ENCODE peak calls at places on chromosome 16, in six cellular contexts. K is MM.1S, E is heart right ventricle, G is breast epithelium, P is lung, D is transverse colon. V is an unnamed sample. For H3K4me1 and H3K27me3, the result is how much of the 10 kb centered on the place peaks cover.

GRCh38 chr16:57273359-57273758 is 11.1 kb downstream of the PLLP start:
- DNase-seq in K (no peak), E (no peak), G (no peak), P (no peak), D (no peak), V (no peak)

GRCh38 chr16:3223913-3224515 is 10.9 kb downstream of the ZNF200 start:
- DNase-seq in K (no peak), E (no peak), G (no peak), P (no peak), D (no peak), V (no peak)

GRCh38 chr16:87789437-87790277 is 23.9 kb upstream of the KLHDC4 start:
- DNase-seq in K (no peak), E (no peak), G (peak), P (no peak), D (no peak), V (no peak)

GRCh38 chr16:29226782-29227181 is 179.7 kb downstream of the NPIPB11 start:
- DNase-seq in K (no peak), E (no peak), G (no peak), P (no peak), D (no peak), V (no peak)

GRCh38 chr16:83143788-83144187 is 517.0 kb downstream of the CDH13 start:
- DNase-seq in K (no peak), E (no peak), G (no peak), P (no peak), D (peak), V (no peak)

GRCh38 chr16:4323845-4324478 is 8.1 kb downstream of the GLIS2 start:
- DNase-seq in K (no peak), E (peak), G (no peak), P (no peak), D (peak), V (no peak)

GRCh38 chr16:70529051-70529777 is 5.6 kb downstream of the SF3B3 start:
- DNase-seq in K (peak), E (no peak), G (no peak), P (no peak), D (no peak), V (peak)

GRCh38 chr16:84839956-84840355 is 20.2 kb downstream of the CRISPLD2 start:
- DNase-seq in K (no peak), E (no peak), G (no peak), P (no peak), D (no peak), V (no peak)

GRCh38 chr16:87586201-87586782 is 16.0 kb upstream of the JPH3 start:
- DNase-seq in K (no peak), E (no peak), G (no peak), P (no peak), D (no peak), V (no peak)

GRCh38 chr16:54342966-54343365 is 56.4 kb upstream of the IRX3 start:
- DNase-seq in K (no peak), E (no peak), G (no peak), P (no peak), D (no peak), V (no peak)

GRCh38 chr16:11621920-11622651 is 35.4 kb upstream of the LITAF start:
- DNase-seq in K (peak), E (peak), G (no peak), P (no peak), D (no peak), V (peak)

GRCh38 chr16:89216315-89217137 is 977 bp upstream of the ZNF778 start:
- DNase-seq in K (peak), E (peak), G (peak), P (peak), D (peak), V (peak)

GRCh38 chr16:17177242-17177967 is 293.4 kb downstream of the XYLT1 start:
- DNase-seq in K (no peak), E (no peak), G (no peak), P (no peak), D (no peak), V (no peak)

GRCh38 chr16:89855986-89856385 is 17.4 kb upstream of the TCF25 start:
- DNase-seq in K (no peak), E (no peak), G (no peak), P (no peak), D (no peak), V (no peak)

GRCh38 chr16:64864232-64864803 is 257.5 kb downstream of the CDH11 start:
- DNase-seq in K (no peak), E (no peak), G (no peak), P (no peak), D (no peak), V (no peak)

GRCh38 chr16:3046506-3047386 is at the start of gene MMP25:
- DNase-seq in K (no peak), E (no peak), G (no peak), P (no peak), D (no peak), V (no peak)

GRCh38 chr16:75578725-75579124 is 12.5 kb downstream of the GABARAPL2 start:
- DNase-seq in K (no peak), E (no peak), G (no peak), P (no peak), D (no peak), V (no peak)

GRCh38 chr16:31215287-31216115 is 1.4 kb downstream of the PYDC1 start:
- DNase-seq in K (no peak), E (peak), G (peak), P (peak), D (peak), V (no peak)

GRCh38 chr16:75764154-75764768 is 38.0 kb upstream of the CPHXL start:
- DNase-seq in K (peak), E (no peak), G (peak), P (peak), D (peak), V (peak)

GRCh38 chr16:88566158-88566557 is 4.0 kb upstream of the ZC3H18 start:
- DNase-seq in K (no peak), E (no peak), G (no peak), P (no peak), D (no peak), V (no peak)

GRCh38 chr16:86814256-86814655 is 235.9 kb downstream of the FOXL1 start:
- DNase-seq in K (no peak), E (no peak), G (no peak), P (no peak), D (no peak), V (no peak)

GRCh38 chr16:48613061-48613957 is 3.3 kb upstream of the N4BP1 start:
- DNase-seq in K (peak), E (no peak), G (no peak), P (no peak), D (peak), V (peak)

GRCh38 chr16:71507061-71507460 is 17.9 kb upstream of the ZNF19 start:
- DNase-seq in K (no peak), E (no peak), G (no peak), P (no peak), D (no peak), V (no peak)

GRCh38 chr16:53898993-53899392 is 195.0 kb downstream of the FTO start:
- DNase-seq in K (no peak), E (no peak), G (no peak), P (no peak), D (no peak), V (no peak)

GRCh38 chr16:87877942-87878507 is 8.7 kb upstream of the SLC7A5 start:
- DNase-seq in K (no peak), E (no peak), G (no peak), P (no peak), D (no peak), V (no peak)

GRCh38 chr16:82231021-82231787 is 61.2 kb upstream of the MPHOSPH6 start:
- DNase-seq in K (no peak), E (no peak), G (no peak), P (no peak), D (no peak), V (no peak)

GRCh38 chr16:2532494-2533141 is 1.4 kb upstream of the CEMP1 start:
- DNase-seq in K (peak), E (peak), G (peak), P (peak), D (peak), V (peak)

GRCh38 chr16:50741225-50741807 is 570 bp upstream of the CYLD start:
- DNase-seq in K (no peak), E (peak), G (peak), P (no peak), D (peak), V (no peak)

GRCh38 chr16:12016166-12016947 is 39.8 kb downstream of the SNX29 start:
- DNase-seq in K (no peak), E (no peak), G (no peak), P (no peak), D (no peak), V (no peak)

GRCh38 chr16:84844561-84845495 is 25.0 kb downstream of the CRISPLD2 start:
- DNase-seq in K (no peak), E (no peak), G (no peak), P (no peak), D (no peak), V (no peak)

GRCh38 chr16:22652463-22652845 is 141.8 kb downstream of the NPIPB5 start:
- DNase-seq in K (no peak), E (no peak), G (no peak), P (no peak), D (no peak), V (no peak)

GRCh38 chr16:22813946-22814325 is at the start of gene HS3ST2:
- DNase-seq in K (no peak), E (peak), G (no peak), P (no peak), D (peak), V (no peak)

GRCh38 chr16:86994651-86995171 is 322.5 kb downstream of the C16orf95 start:
- DNase-seq in K (no peak), E (no peak), G (no peak), P (no peak), D (no peak), V (no peak)

GRCh38 chr16:81460075-81460474 is 15.5 kb downstream of the CMIP start:
- DNase-seq in K (no peak), E (no peak), G (no peak), P (no peak), D (no peak), V (no peak)

GRCh38 chr16:10738231-10739077 is 5.2 kb upstream of the NUBP1 start:
- DNase-seq in K (peak), E (peak), G (no peak), P (peak), D (peak), V (no peak)

GRCh38 chr16:57152096-57153093 is 33.4 kb downstream of the PSME3IP1 start:
- DNase-seq in K (no peak), E (no peak), G (no peak), P (no peak), D (no peak), V (no peak)

GRCh38 chr16:88383401-88384221 is 852 bp downstream of the ZNF469 start:
- DNase-seq in K (no peak), E (peak), G (no peak), P (no peak), D (no peak), V (no peak)

GRCh38 chr16:57627184-57627871 is 1.1 kb upstream of the ADGRG1 start:
- DNase-seq in K (no peak), E (no peak), G (peak), P (no peak), D (no peak), V (no peak)

GRCh38 chr16:2212362-2213324 is 2.0 kb upstream of the BRICD5 start:
- DNase-seq in K (no peak), E (peak), G (peak), P (peak), D (no peak), V (no peak)

GRCh38 chr16:67399218-67399733 is 6.0 kb upstream of the TPPP3 start:
- DNase-seq in K (no peak), E (peak), G (no peak), P (no peak), D (no peak), V (peak)

GRCh38 chr16:67397812-67398545 is 4.7 kb upstream of the TPPP3 start:
- DNase-seq in K (no peak), E (no peak), G (no peak), P (no peak), D (no peak), V (no peak)

GRCh38 chr16:67398546-67399217 is 5.4 kb upstream of the TPPP3 start:
- DNase-seq in K (no peak), E (no peak), G (no peak), P (no peak), D (no peak), V (no peak)

GRCh38 chr16:67400901-67401300 is 7.6 kb upstream of the TPPP3 start:
- DNase-seq in K (no peak), E (no peak), G (no peak), P (no peak), D (no peak), V (no peak)

DNA sequence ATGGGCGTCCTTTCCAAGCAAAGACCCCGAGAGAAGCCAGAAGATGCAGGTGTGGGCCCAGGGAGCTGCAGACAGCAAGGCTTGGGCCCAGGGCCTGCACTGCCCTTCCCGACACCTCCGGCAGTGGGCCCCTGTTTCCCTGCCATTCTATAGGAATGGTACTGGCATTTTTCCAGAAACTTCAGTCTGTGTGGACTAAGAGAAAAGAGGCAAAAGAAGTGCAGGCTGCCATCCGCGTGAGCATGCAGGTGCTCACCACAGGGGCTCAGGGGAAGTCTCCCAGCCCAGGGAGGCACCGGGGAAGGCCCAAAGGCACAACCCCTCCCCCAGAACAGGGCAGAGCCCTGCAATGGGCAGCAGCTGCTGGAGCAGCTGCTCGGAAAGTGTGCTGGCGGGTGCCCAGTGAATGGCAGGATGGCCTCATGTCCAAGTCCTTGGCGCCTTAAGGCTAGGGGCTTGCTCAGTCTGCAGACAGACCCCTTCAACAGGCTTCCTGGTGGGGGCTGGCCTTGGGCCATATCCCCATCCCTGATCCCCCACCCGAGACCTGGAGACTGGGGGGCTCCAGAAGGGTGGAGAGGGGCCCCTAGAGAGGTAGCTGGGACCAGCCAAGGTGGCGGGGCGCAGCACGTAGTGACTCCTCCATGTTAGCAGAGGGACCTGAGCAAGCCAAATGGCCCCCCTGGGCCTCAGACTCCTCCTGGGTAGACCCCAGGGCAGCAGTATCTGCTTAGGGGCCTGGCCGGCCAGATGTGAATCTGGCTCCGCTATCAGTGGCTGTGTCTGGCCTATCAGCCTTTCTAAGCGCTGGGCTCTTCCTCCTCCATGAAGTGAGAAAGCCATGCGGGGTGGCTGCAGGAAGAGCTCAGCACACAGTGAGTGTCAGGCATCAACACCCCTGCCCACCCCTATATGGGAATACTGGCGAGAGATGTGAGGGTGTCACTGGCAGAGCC is 6.7 kb upstream of the TPPP3 start:
- DNase-seq in K (no peak), E (no peak), G (no peak), P (no peak), D (no peak), V (no peak)
- H3K4me1 ChIP-seq in K (under half), E (under half), G (under half), P (under half), D (under half), V (under half)

GRCh38 chr16:6852643-6853042 is 480.0 kb upstream of the RBFOX1 start:
- DNase-seq in K (no peak), E (no peak), G (no peak), P (no peak), D (no peak), V (no peak)

GRCh38 chr16:6856578-6856977 is 476.1 kb upstream of the RBFOX1 start:
- DNase-seq in K (no peak), E (no peak), G (no peak), P (no peak), D (no peak), V (no peak)

GRCh38 chr16:6862058-6862457 is 470.6 kb upstream of the RBFOX1 start:
- DNase-seq in K (no peak), E (no peak), G (no peak), P (no peak), D (no peak), V (no peak)

GRCh38 chr16:6861136-6861535 is 471.5 kb upstream of the RBFOX1 start:
- DNase-seq in K (no peak), E (no peak), G (no peak), P (no peak), D (no peak), V (no peak)

GRCh38 chr16:6857575-6857974 is 475.1 kb upstream of the RBFOX1 start:
- DNase-seq in K (no peak), E (no peak), G (no peak), P (no peak), D (no peak), V (no peak)
- H3K27me3 ChIP-seq in K (under half), E (under half), G (under half), P (under half), D (under half), V (under half)

DNA sequence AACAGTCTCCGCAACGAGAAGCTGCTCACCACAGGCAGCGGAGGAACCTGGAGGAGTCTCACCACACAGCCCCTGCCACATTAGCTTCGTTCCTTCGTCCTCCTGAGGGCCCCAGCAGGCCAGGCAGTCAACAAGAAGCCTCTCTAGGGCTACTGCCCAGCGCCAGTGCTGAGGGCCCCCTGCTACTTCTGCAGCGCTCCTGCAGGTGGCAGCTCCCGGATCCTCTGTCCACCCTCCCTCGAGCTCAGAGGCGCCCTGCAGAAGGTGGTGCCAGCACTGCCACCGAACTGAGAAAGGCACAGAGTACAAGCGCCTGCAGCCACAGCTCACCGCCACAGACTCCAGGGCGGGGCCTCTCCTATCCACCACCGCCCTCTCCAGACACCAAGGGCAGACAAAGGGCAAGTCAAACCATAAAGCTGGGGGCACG is 27.3 kb downstream of the KDM8 start:
- DNase-seq in K (peak), E (no peak), G (no peak), P (no peak), D (peak), V (peak)
- H3K4me1 ChIP-seq in K (under half), E (under half), G (under half), P (under half), D (under half), V (half or more)

GRCh38 chr16:21277045-21277926 is 804 bp downstream of the CRYM start:
- DNase-seq in K (no peak), E (no peak), G (no peak), P (no peak), D (no peak), V (no peak)

GRCh38 chr16:21274172-21274726 is 3.8 kb downstream of the CRYM start:
- DNase-seq in K (no peak), E (no peak), G (no peak), P (no peak), D (no peak), V (no peak)

GRCh38 chr16:21275529-21275928 is 2.6 kb downstream of the CRYM start:
- DNase-seq in K (no peak), E (no peak), G (no peak), P (no peak), D (no peak), V (no peak)

GRCh38 chr16:21277927-21278706 is at the start of gene CRYM:
- DNase-seq in K (peak), E (peak), G (peak), P (peak), D (peak), V (peak)

GRCh38 chr16:21276090-21276489 is 2.0 kb downstream of the CRYM start:
- DNase-seq in K (no peak), E (no peak), G (no peak), P (no peak), D (no peak), V (no peak)
- H3K27me3 ChIP-seq in K (under half), E (under half), G (under half), P (under half), D (under half), V (under half)

V was measured in naive thymus-derived CD4-positive, alpha-beta T cell.